ENCODE peak calls at places on chromosome 1, in six cellular contexts. K, J, W, I, R and U are unnamed samples.

GRCh38 chr1:230823421-230823820 is 44.9 kb downstream of the C1orf198 start:
- DNase-seq in K (no peak), I (no peak), W (no peak), J (peak), R (no peak), U (no peak)

GRCh38 chr1:235617808-235618207 is 31.8 kb downstream of the GNG4 start:
- DNase-seq in K (no peak), R (no peak), W (no peak), I (no peak), J (no peak), U (no peak)

GRCh38 chr1:151147685-151148084 is 1.3 kb upstream of the SEMA6C start:
- DNase-seq in K (no peak), W (no peak), R (no peak), I (no peak), J (no peak), U (no peak)

GRCh38 chr1:113931456-113931855 is 2.3 kb downstream of the HIPK1 start:
- DNase-seq in W (no peak), R (no peak), K (no peak), J (no peak), I (no peak), U (no peak)

GRCh38 chr1:54972436-54972835 is 8.0 kb upstream of the TMEM61 start:
- DNase-seq in I (no peak), J (no peak), R (no peak), W (no peak), K (no peak), U (no peak)

GRCh38 chr1:228368801-228369607 is 37.6 kb downstream of the TRIM11 start:
- DNase-seq in K (no peak), J (peak), I (no peak), W (no peak), R (no peak), U (no peak)

GRCh38 chr1:230117694-230118093 is 50.7 kb downstream of the GALNT2 start:
- DNase-seq in R (no peak), W (no peak), K (no peak), I (no peak), J (no peak), U (no peak)

GRCh38 chr1:214310010-214310409 is 29.1 kb downstream of the SMYD2 start:
- DNase-seq in J (no peak), I (no peak), R (no peak), K (no peak), W (no peak), U (no peak)

GRCh38 chr1:243596441-243597183 is 253.4 kb downstream of the AKT3 start:
- DNase-seq in I (no peak), K (no peak), W (no peak), R (no peak), J (no peak), U (no peak)

GRCh38 chr1:234368320-234369032 is 4.8 kb upstream of the COA6 start:
- DNase-seq in J (no peak), I (peak), K (no peak), W (no peak), R (no peak), U (no peak)

GRCh38 chr1:9653195-9653782 is 1.8 kb downstream of the PIK3CD start:
- DNase-seq in W (no peak), I (no peak), J (no peak), R (no peak), K (no peak), U (no peak)